ENCODE peak calls at places on chromosome 7, in four cellular contexts. R is lung microvascular endothelial cell, M is HTR-8/SVneo, G is breast epithelium. Q is an unnamed sample.

GRCh38 chr7:150903627-150904026 is 51.3 kb downstream of the AOC1 start:
- DNase-seq in M (peak), R (peak), G (peak), Q (peak)

GRCh38 chr7:51705701-51706100 is 389.1 kb upstream of the COBL start:
- DNase-seq in R (no peak), M (no peak), G (peak), Q (no peak)

GRCh38 chr7:35260254-35260653 is 6.4 kb upstream of the TBX20 start:
- DNase-seq in M (no peak), G (no peak), R (no peak), Q (no peak)

GRCh38 chr7:100967292-100967863 is 2.0 kb upstream of the MUC12 start:
- DNase-seq in G (no peak), M (no peak), R (no peak), Q (no peak)

GRCh38 chr7:108541493-108541892 is 15.6 kb upstream of the PNPLA8 start:
- DNase-seq in M (no peak), G (no peak), R (no peak), Q (no peak)

GRCh38 chr7:130392456-130392860 is 12.2 kb downstream of the CPA1 start:
- DNase-seq in R (no peak), G (no peak), M (no peak), Q (no peak)

GRCh38 chr7:98520356-98520932 is 96.6 kb upstream of the NPTX2 start:
- DNase-seq in M (no peak), G (no peak), R (no peak), Q (no peak)

GRCh38 chr7:55964261-55964801 is at the start of gene NIPSNAP2:
- DNase-seq in M (peak), R (peak), G (no peak), Q (peak)

GRCh38 chr7:97305589-97305988 is 188.1 kb downstream of the SDHAF3 start:
- DNase-seq in M (no peak), G (no peak), R (peak), Q (no peak)

GRCh38 chr7:132654150-132654549 is 77.9 kb upstream of the PLXNA4 start:
- DNase-seq in M (no peak), R (no peak), G (no peak), Q (peak)

GRCh38 chr7:123355576-123356195 is 155.9 kb upstream of the SLC13A1 start:
- DNase-seq in R (peak), M (no peak), G (no peak), Q (peak)

GRCh38 chr7:152709307-152710133 is 33.6 kb upstream of the XRCC2 start:
- DNase-seq in R (peak), G (no peak), M (no peak), Q (no peak)

GRCh38 chr7:127588697-127589482 is 679 bp downstream of the ARF5 start:
- DNase-seq in G (peak), M (peak), R (peak), Q (peak)

GRCh38 chr7:133912916-133913697 is 214.0 kb upstream of the LRGUK start:
- DNase-seq in R (peak), G (no peak), M (no peak), Q (no peak)

GRCh38 chr7:95874541-95875265 is 102.3 kb downstream of the DYNC1I1 start:
- DNase-seq in G (no peak), R (peak), M (no peak), Q (no peak)

GRCh38 chr7:5615190-5616070 is 166.0 kb downstream of the RNF216 start:
- DNase-seq in M (no peak), G (no peak), R (no peak), Q (no peak)

GRCh38 chr7:35777121-35777520 is 23.7 kb upstream of the SEPTIN7 start:
- DNase-seq in R (no peak), M (no peak), G (no peak), Q (no peak)

GRCh38 chr7:44539669-44540516 is 1.2 kb downstream of the NPC1L1 start:
- DNase-seq in G (no peak), R (no peak), M (no peak), Q (no peak)

GRCh38 chr7:123494193-123494796 is 40.1 kb downstream of the IQUB start:
- DNase-seq in G (no peak), R (peak), M (peak), Q (peak)

GRCh38 chr7:519974-520458 is 370 bp upstream of the PDGFA start:
- DNase-seq in M (peak), G (no peak), R (peak), Q (peak)